ENCODE peak calls at places on chromosomes 7 and 10, in five cellular contexts. K is brain microvascular endothelial cell, J is mammary epithelial cell, G is upper lobe of right lung, F is IMR-90. U is an unnamed sample.

GRCh38 chr10:70578371-70578947 is 24.1 kb downstream of the PRF1 start:
- DNase-seq in K (peak; percentile 86), J (peak; percentile 97), G (peak; percentile 9), F (peak; percentile 56), U (no peak)

GRCh38 chr7:24882989-24883631 is 96.9 kb downstream of the OSBPL3 start:
- DNase-seq in K (peak; percentile 84), J (peak; percentile 71), G (no peak), F (peak; percentile 82), U (no peak)

GRCh38 chr7:2154831-2155230 is 77.9 kb downstream of the MAD1L1 start:
- DNase-seq in K (no peak), J (no peak), G (no peak), F (no peak), U (no peak)

GRCh38 chr10:35723992-35724391 is 81.9 kb upstream of the FZD8 start:
- DNase-seq in K (no peak), J (no peak), G (no peak), F (no peak), U (no peak)

GRCh38 chr10:113225364-113225763 is 275.3 kb downstream of the TCF7L2 start:
- DNase-seq in K (no peak), J (no peak), G (no peak), F (no peak), U (no peak)

GRCh38 chr7:96402913-96403312 is 81.0 kb upstream of the SLC25A13 start:
- DNase-seq in K (no peak), J (no peak), G (no peak), F (no peak), U (no peak)

GRCh38 chr7:50449881-50450690 is at the start of gene FIGNL1:
- DNase-seq in K (peak; percentile 53), J (peak; percentile 61), G (peak; percentile 93), F (peak; percentile 68), U (peak; percentile 78)

GRCh38 chr10:72418679-72419078 is 64.0 kb upstream of the DNAJB12 start:
- DNase-seq in K (no peak), J (no peak), G (no peak), F (no peak), U (no peak)

GRCh38 chr10:59384761-59385160 is 22.4 kb upstream of the FAM13C start:
- DNase-seq in K (peak; percentile 46), J (no peak), G (no peak), F (peak; percentile 66), U (no peak)

GRCh38 chr10:59383436-59383835 is 21.1 kb upstream of the FAM13C start:
- DNase-seq in K (no peak), J (no peak), G (no peak), F (peak; percentile 54), U (no peak)

GRCh38 chr10:59383908-59384307 is 21.6 kb upstream of the FAM13C start:
- DNase-seq in K (no peak), J (no peak), G (no peak), F (no peak), U (no peak)

GRCh38 chr10:59381687-59382086 is 19.3 kb upstream of the FAM13C start:
- DNase-seq in K (no peak), J (no peak), G (no peak), F (no peak), U (no peak)

DNA sequence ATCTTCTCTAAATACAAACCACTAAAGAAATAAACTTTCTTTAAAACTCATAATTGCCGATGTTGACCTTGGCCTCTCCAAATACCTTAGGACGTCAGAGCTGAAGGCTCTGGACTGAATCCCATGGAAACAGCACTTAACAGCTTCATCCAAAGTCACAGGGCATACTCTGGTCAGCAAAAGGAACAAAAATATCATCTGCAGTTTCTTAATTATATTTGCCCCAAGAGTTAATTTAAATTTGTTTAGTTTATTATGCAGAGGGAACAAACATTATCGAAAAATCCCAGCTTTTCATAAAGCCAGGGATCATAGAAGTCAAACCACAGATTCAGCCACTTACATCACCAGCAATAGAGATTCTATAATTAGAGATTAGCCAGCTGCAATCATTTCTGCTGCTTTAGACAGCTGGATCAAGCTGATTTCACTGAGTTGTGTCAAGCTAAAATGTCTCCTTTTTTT is 20.5 kb upstream of the FAM13C start:
- DNase-seq in K (peak; percentile 44), J (no peak), G (no peak), F (peak; percentile 93), U (no peak)
- H3K27ac ChIP-seq in K (peak overlapping the region; percentile 16), J (no peak overlapping the region), G (peak overlapping the region; percentile 61), F (no peak overlapping the region), U (peak overlapping the region; percentile 73)

DNA sequence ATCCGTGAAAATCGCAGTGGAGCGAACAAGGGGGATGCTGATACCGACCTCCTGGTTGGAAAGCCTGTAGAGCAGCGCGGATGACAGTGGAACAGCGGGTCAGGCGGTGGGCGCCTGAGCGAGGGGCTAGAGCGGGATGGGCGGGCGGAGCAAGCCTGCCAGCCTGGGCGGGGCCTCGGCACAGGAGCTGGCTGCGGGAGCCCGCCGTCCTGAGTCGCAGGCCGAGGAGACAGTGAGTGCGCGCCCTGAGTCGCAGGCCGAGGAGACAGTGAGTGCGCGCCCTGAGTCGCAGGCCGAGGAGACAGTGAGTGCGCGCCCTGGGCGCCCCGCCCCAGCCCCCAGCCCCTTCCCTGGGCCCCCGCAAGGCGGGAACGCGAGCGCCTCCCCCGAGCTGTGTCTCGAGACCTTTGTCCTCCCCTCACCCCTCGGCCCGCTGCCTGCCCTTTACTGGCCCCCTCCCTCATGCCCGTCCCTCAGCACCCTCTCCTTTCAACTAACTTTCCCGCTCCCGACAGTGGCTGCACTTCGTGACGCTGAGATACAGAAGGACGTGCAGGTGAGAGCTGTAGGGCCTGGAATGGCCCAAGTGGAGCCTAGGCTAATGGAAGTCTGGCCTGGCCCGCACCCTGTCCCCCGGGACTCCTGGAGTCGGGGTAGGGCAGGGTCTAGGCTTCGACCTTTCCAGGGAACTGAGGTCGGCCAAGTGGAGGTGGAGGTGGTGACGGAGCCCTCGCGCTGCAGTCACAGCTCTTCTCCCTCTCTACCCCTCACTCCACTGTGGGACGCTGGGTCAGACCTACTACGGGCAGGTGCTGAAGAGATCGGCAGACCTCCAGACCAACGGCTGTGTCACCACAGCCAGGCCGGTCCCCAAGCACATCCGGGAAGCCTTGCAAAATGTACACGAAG is at the start of gene AS3MT:
- DNase-seq in K (no peak), J (no peak), G (peak; percentile 73), F (no peak), U (peak; percentile 63)
- H3K4me3 ChIP-seq in K (peak within 1 kb of the TSS; percentile 59), J (peak within 1 kb of the TSS; percentile 43), G (peak within 1 kb of the TSS; percentile 49), F (peak within 1 kb of the TSS; percentile 55), U (peak within 1 kb of the TSS; percentile 68)

DNA sequence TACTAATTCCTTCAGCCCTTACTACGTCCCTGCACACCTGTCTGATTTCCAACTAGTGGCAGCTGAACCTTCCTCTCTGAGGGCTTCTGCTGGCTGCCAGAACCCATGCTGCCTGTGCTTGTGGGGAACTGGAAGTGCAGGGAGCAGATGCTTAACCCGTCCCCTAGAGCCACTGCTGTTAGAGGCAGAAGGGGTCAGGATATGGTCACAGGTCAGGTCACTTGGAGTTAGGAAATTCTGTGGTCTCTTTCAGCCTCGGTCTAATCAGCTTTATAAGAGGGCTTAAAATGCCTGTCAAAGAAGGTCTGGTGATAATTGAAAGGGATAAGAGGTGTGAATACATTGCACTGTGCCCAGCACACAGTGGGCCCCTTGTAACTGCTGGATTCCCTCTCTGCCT is 82.0 kb downstream of the PLPP4 start:
- DNase-seq in K (no peak), J (no peak), G (no peak), F (no peak), U (no peak)
- TF ChIP-seq CTCF in K (no peak), J (no peak), G (no peak), F (no peak), U (no peak)

DNA sequence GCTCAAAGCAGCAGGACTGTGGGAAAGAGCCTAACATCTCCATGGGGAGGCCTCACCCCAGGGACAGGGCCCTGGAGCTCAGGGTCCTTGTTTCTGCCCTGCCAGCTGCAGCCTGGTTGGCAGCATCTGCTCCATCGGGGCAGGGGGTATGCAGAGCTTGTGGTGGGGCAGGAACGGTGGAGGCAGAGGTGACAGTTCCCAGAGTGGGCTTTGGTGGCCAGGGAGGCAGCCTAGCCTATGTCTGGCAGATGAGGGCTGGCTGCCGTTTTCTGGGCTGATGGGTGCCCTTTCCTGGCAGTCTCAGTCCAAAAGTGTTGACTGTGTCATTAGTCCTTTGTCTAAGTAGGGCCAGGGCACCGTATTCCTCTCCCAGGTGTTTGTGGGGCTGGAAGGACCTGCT is 12.2 kb upstream of the AHCYL2 start:
- DNase-seq in K (no peak), J (no peak), G (no peak), F (no peak), U (no peak)
- H3K27ac ChIP-seq in K (no peak overlapping the region), J (no peak overlapping the region), G (no peak overlapping the region), F (no peak overlapping the region), U (no peak overlapping the region)

GRCh38 chr7:121382479-121382878 is 13.6 kb downstream of the FAM3C start:
- DNase-seq in K (no peak), J (no peak), G (no peak), F (no peak), U (no peak)
- H3K4me3 ChIP-seq in K (no peak overlapping the region), J (no peak overlapping the region), G (no peak overlapping the region), F (no peak overlapping the region), U (no peak overlapping the region)

U was measured in dorsolateral prefrontal cortex.